ENCODE peak calls at places on chromosomes 12 and 14, in five cellular contexts. U, C, G, P and N are unnamed samples.

GRCh38 chr14:60862283-60862682 is 118.6 kb downstream of the TRMT5 start:
- DNase-seq in U (no peak), C (no peak), G (no peak), P (no peak), N (no peak)

GRCh38 chr12:28294300-28294699 is 104.0 kb downstream of the CCDC91 start:
- DNase-seq in U (no peak), C (no peak), G (peak), P (no peak), N (no peak)

GRCh38 chr12:92178340-92178739 is 32.7 kb upstream of the BTG1 start:
- DNase-seq in U (no peak), C (no peak), G (no peak), P (no peak), N (no peak)

GRCh38 chr14:82501554-82501953 is 967.9 kb upstream of the SEL1L start:
- DNase-seq in U (no peak), C (no peak), G (no peak), P (no peak), N (no peak)

GRCh38 chr14:51726166-51726899 is 74.6 kb downstream of the FRMD6 start:
- DNase-seq in U (no peak), C (no peak), G (no peak), P (no peak), N (no peak)

GRCh38 chr12:76866726-76867125 is 12.1 kb downstream of the CSRP2 start:
- DNase-seq in U (no peak), C (no peak), G (no peak), P (no peak), N (no peak)

GRCh38 chr12:124819525-124819924 is 44.1 kb downstream of the SCARB1 start:
- DNase-seq in U (no peak), C (no peak), G (no peak), P (no peak), N (no peak)

GRCh38 chr12:49260165-49260564 is 4.7 kb upstream of the TUBA1C start:
- DNase-seq in U (no peak), C (no peak), G (no peak), P (no peak), N (no peak)

GRCh38 chr12:54038760-54039414 is 6.0 kb downstream of the HOXC5 start:
- DNase-seq in U (no peak), C (no peak), G (no peak), P (no peak), N (no peak)

GRCh38 chr14:104202259-104203070 is 64.1 kb downstream of the KIF26A start:
- DNase-seq in U (no peak), C (no peak), G (no peak), P (no peak), N (no peak)

GRCh38 chr14:61186793-61187641 is 94.1 kb downstream of the TMEM30B start:
- DNase-seq in U (no peak), C (no peak), G (no peak), P (no peak), N (no peak)

GRCh38 chr12:113781415-113782198 is 184.5 kb downstream of the RBM19 start:
- DNase-seq in U (peak), C (no peak), G (no peak), P (no peak), N (no peak)

GRCh38 chr14:40368314-40368713 is 936.1 kb upstream of the FBXO33 start:
- DNase-seq in U (no peak), C (no peak), G (no peak), P (no peak), N (no peak)

GRCh38 chr14:32201196-32201815 is 539 bp upstream of the RNU6-7 start:
- DNase-seq in U (peak), C (peak), G (peak), P (peak), N (peak)

GRCh38 chr12:2624543-2625266 is 170.1 kb upstream of the FKBP4 start:
- DNase-seq in U (no peak), C (peak), G (peak), P (no peak), N (no peak)

GRCh38 chr12:123384318-123384993 is 524 bp downstream of the KMT5A start:
- DNase-seq in U (no peak), C (peak), G (peak), P (no peak), N (no peak)

GRCh38 chr12:77615331-77615730 is 215.4 kb upstream of the NAV3 start:
- DNase-seq in U (no peak), C (no peak), G (no peak), P (no peak), N (no peak)

GRCh38 chr12:14384783-14385638 is 19.5 kb downstream of the ATF7IP start:
- DNase-seq in U (peak), C (peak), G (peak), P (no peak), N (no peak)

GRCh38 chr12:109735051-109735521 is 21.5 kb downstream of the FAM222A start:
- DNase-seq in U (no peak), C (no peak), G (peak), P (no peak), N (no peak)

GRCh38 chr14:81772391-81772790 is 238.7 kb upstream of the SEL1L start:
- DNase-seq in U (no peak), C (no peak), G (no peak), P (no peak), N (no peak)

GRCh38 chr14:68292467-68293334 is 473.1 kb downstream of the RAD51B start:
- DNase-seq in U (no peak), C (no peak), G (no peak), P (no peak), N (no peak)

GRCh38 chr14:73723411-73723798 is 9.2 kb upstream of the PNMA1 start:
- DNase-seq in U (no peak), C (no peak), G (no peak), P (no peak), N (no peak)

GRCh38 chr14:58488550-58488949 is 61.0 kb downstream of the KIAA0586 start:
- DNase-seq in U (no peak), C (no peak), G (no peak), P (no peak), N (no peak)

GRCh38 chr12:123958876-123959275 is 13.8 kb downstream of the CCDC92 start:
- DNase-seq in U (no peak), C (no peak), G (no peak), P (no peak), N (no peak)

GRCh38 chr12:120356567-120357030 is 12.4 kb downstream of the MSI1 start:
- DNase-seq in U (peak), C (peak), G (peak), P (peak), N (peak)

GRCh38 chr12:109763201-109763841 is 49.7 kb downstream of the FAM222A start:
- DNase-seq in U (no peak), C (no peak), G (peak), P (no peak), N (no peak)

GRCh38 chr12:116384629-116385485 is 107.4 kb upstream of the MED13L start:
- DNase-seq in U (no peak), C (peak), G (no peak), P (peak), N (no peak)

GRCh38 chr12:14367097-14367661 is 1.7 kb downstream of the ATF7IP start:
- DNase-seq in U (peak), C (no peak), G (no peak), P (no peak), N (no peak)

GRCh38 chr14:101839236-101839635 is 77.7 kb downstream of the PPP2R5C start:
- DNase-seq in U (no peak), C (no peak), G (no peak), P (no peak), N (no peak)

GRCh38 chr14:31025335-31026075 is at the start of gene AP4S1:
- DNase-seq in U (peak), C (peak), G (peak), P (peak), N (peak)

GRCh38 chr12:124433147-124433874 is 134.1 kb downstream of the NCOR2 start:
- DNase-seq in U (no peak), C (no peak), G (no peak), P (no peak), N (no peak)

GRCh38 chr12:12870454-12870853 is 20.9 kb upstream of the GPRC5A start:
- DNase-seq in U (peak), C (no peak), G (no peak), P (no peak), N (no peak)

DNA sequence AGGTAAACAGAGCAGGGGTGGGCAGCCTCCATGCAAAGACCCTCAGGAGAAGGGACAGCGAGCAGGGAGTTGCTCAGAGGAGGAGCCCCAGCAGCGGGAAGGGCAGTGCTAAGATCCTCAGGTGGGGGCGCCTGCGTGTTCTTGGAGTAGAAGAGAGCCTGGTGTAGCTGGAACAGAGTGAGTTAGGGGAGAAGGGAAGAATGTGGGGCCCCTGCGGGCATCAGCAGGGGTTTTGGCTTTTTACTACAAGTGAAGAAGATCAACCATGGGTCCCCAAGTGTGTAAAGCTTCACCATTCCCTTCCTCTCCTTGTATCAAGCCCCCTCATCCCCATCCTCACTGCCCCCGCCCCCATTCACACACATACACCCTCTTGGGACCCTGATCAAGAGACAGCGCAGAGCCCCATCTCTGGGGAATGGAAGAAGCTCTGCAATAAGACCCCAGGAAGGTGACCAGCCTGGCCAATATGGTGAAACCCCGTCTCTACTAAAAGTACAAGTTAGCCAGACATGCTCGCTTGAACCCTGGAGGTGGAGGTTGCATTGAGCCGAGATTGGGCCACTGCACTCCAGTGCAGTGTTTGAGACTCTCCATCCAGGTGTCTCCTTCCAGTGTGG is 10.2 kb upstream of the TMEM119 start:
- DNase-seq in U (no peak), C (no peak), G (no peak), P (no peak), N (no peak)
- TF ChIP-seq TAF1 in U (no peak), C (no peak), G (no peak), P (no peak), N (no peak)

DNA sequence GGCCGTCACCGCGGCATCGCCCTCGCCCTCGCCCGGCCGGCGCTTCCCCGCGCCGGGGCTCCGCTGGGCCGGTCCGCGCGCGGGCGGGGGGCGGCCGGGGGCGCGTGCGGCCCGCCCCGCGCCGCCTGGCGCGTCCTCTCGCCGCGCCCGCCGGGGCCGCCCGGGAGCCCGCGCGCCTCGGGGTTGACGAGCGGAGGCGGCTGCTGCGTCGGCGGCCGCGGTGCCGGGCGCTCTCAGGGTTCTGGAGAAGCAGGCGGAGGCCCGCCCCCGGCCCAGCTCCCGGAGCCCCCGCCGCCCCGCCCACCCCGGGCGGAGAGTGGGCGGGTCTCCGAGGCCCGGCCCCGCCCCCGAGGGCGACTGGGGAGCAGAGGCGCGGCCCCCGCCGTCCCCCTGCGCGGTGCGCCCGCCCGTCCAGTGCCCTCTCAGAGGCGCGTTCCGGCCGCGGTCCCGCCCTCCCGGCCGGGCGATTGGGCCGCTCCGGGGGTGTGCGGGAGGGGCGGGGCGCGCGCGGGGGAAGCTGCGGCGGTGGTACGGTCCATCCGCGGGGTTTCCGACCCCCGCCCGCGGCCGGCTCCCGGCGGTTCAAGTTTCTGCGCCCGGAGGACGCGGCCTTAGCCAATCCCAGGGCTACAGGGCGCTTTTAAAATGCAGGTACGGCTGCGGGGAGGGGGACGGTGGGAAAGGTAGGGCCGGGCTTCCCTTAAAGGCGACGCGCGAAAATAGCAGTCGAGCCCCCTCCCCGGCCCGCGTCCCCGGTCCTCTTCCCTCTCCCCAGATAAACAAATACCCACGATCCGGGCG is at the start of gene CCDC85C:
- DNase-seq in U (peak), C (peak), G (peak), P (peak), N (peak)
- TF ChIP-seq POLR2A in U (peak), C (peak), G (no peak), P (no peak), N (no peak)

DNA sequence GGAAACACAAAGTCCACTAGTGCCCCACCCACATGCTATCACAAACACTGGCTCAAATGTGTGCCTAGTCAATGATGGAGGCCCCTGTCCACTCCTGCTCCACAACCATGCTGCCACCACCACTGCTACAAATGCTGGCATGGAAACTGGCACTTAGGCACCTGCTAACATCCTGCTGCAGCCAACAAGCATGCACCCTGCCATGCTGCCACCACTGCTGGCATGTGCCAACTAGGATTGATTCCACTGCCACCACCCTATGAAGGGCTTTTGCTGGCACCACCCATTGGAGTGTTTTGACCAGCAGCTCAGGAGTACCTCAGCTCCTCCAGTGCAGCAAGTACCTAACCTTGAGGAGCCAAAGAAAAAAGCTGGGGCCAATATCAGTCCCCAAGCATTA is 236.6 kb downstream of the CCDC59 start:
- DNase-seq in U (no peak), C (no peak), G (no peak), P (no peak), N (no peak)
- TF ChIP-seq TAF1 in U (no peak), C (no peak), G (no peak), P (no peak), N (no peak)

GRCh38 chr12:7108928-7109920 is at the start of gene C1RL:
- DNase-seq in U (peak), C (peak), G (peak), P (no peak), N (no peak)
- TF ChIP-seq POLR2A in U (peak), C (no peak), G (peak), P (no peak), N (no peak)

GRCh38 chr12:112466011-112466422 is 47.3 kb downstream of the PTPN11 start:
- DNase-seq in U (peak), C (no peak), G (no peak), P (no peak), N (no peak)
- TF ChIP-seq TAF1 in U (no peak), C (no peak), G (no peak), P (no peak), N (no peak)